ENCODE peak calls at places on chromosomes 2 and 18, in six cellular contexts. I, A, U, M, W and F are unnamed samples.

GRCh38 chr2:24220534-24221281 is 45.9 kb downstream of the FAM228A start:
- DNase-seq in U (no peak), W (no peak), M (peak), I (no peak), A (no peak), F (no peak)

GRCh38 chr2:5699963-5700362 is 7.8 kb downstream of the SOX11 start:
- DNase-seq in A (no peak), W (no peak), U (no peak), M (no peak), I (no peak), F (no peak)

GRCh38 chr2:20592106-20593071 is 58.5 kb downstream of the HS1BP3 start:
- DNase-seq in U (no peak), W (no peak), I (no peak), A (no peak), M (no peak), F (no peak)

GRCh38 chr2:25845843-25846505 is 32.3 kb downstream of the ASXL2 start:
- DNase-seq in W (peak), I (no peak), M (peak), A (no peak), U (no peak), F (peak)

GRCh38 chr2:61423714-61424113 is 47.2 kb downstream of the USP34 start:
- DNase-seq in I (no peak), W (no peak), M (no peak), U (no peak), A (no peak), F (no peak)

GRCh38 chr2:141055526-141055925 is 1075.3 kb downstream of the LRP1B start:
- DNase-seq in M (peak), U (no peak), W (no peak), A (no peak), I (no peak), F (peak)

GRCh38 chr2:100242891-100243670 is 79.2 kb downstream of the LONRF2 start:
- DNase-seq in W (peak), U (peak), M (peak), A (peak), I (peak), F (peak)

GRCh38 chr2:128563348-128563687 is 244.7 kb upstream of the HS6ST1 start:
- DNase-seq in U (no peak), W (no peak), A (no peak), M (peak), I (no peak), F (peak)

GRCh38 chr2:3320910-3321605 is 56.6 kb downstream of the EIPR1 start:
- DNase-seq in M (peak), U (no peak), A (no peak), I (no peak), W (no peak), F (no peak)

GRCh38 chr2:54605836-54606235 is 117.6 kb upstream of the EML6 start:
- DNase-seq in U (no peak), A (no peak), M (peak), I (no peak), W (no peak), F (peak)

GRCh38 chr18:24659837-24660720 is 199.6 kb downstream of the HRH4 start:
- DNase-seq in W (peak), U (peak), A (no peak), M (no peak), I (peak), F (peak)

GRCh38 chr2:206615417-206616089 is 26.7 kb upstream of the FAM237A start:
- DNase-seq in I (no peak), M (no peak), A (no peak), W (no peak), U (no peak), F (no peak)

GRCh38 chr2:237687666-237688065 is 60.3 kb downstream of the LRRFIP1 start:
- DNase-seq in U (peak), M (peak), I (peak), W (peak), A (no peak), F (peak)

GRCh38 chr2:84388133-84388532 is 70.9 kb downstream of the SUCLG1 start:
- DNase-seq in M (peak), U (no peak), I (no peak), W (no peak), A (no peak), F (peak)

GRCh38 chr2:86319700-86320369 is 17.6 kb downstream of the REEP1 start:
- DNase-seq in M (no peak), A (no peak), I (no peak), U (no peak), W (no peak), F (no peak)

GRCh38 chr2:219426534-219427136 is 8.0 kb upstream of the SPEG start:
- DNase-seq in A (no peak), M (no peak), W (no peak), U (no peak), I (no peak), F (no peak)

GRCh38 chr18:11955299-11956029 is 25.8 kb upstream of the IMPA2 start:
- DNase-seq in M (peak), I (no peak), A (no peak), W (peak), U (no peak), F (peak)